ENCODE peak calls at places on chromosome 21, in four cellular contexts. One of them, this sample, is unnamed. For H3K27me3, the result is how much of the 10 kb centered on the place peaks cover.

GRCh38 chr21:37848721-37849490 is 67.4 kb downstream of the KCNJ6 start:
- DNase-seq in mammary epithelial cell: no peak
- DNase-seq in endothelial cell of umbilical vein: no peak
- DNase-seq in fibroblast of lung: no peak
- DNase-seq in this sample: no peak

GRCh38 chr21:42591170-42591869 is 62.1 kb upstream of the PDE9A start:
- DNase-seq in endothelial cell of umbilical vein: no peak
- DNase-seq in fibroblast of lung: no peak
- DNase-seq in mammary epithelial cell: no peak
- DNase-seq in this sample: no peak

GRCh38 chr21:36945496-36946138 is 20.9 kb downstream of the HLCS start:
- DNase-seq in fibroblast of lung: peak
- DNase-seq in mammary epithelial cell: no peak
- DNase-seq in endothelial cell of umbilical vein: no peak
- DNase-seq in this sample: no peak

GRCh38 chr21:27715131-27715530 is 748.2 kb upstream of the ADAMTS5 start:
- DNase-seq in fibroblast of lung: no peak
- DNase-seq in endothelial cell of umbilical vein: no peak
- DNase-seq in mammary epithelial cell: no peak
- DNase-seq in this sample: no peak

GRCh38 chr21:15775291-15775690 is 45.5 kb downstream of the USP25 start:
- DNase-seq in fibroblast of lung: no peak
- DNase-seq in endothelial cell of umbilical vein: no peak
- DNase-seq in mammary epithelial cell: no peak
- DNase-seq in this sample: no peak

GRCh38 chr21:37166733-37167132 is 93.7 kb downstream of the TTC3 start:
- DNase-seq in mammary epithelial cell: peak
- DNase-seq in fibroblast of lung: no peak
- DNase-seq in endothelial cell of umbilical vein: peak
- DNase-seq in this sample: peak

GRCh38 chr21:29674343-29674742 is 265.5 kb downstream of the GRIK1 start:
- DNase-seq in endothelial cell of umbilical vein: no peak
- DNase-seq in fibroblast of lung: no peak
- DNase-seq in mammary epithelial cell: no peak
- DNase-seq in this sample: no peak

GRCh38 chr21:27213328-27213727 is 246.4 kb upstream of the ADAMTS5 start:
- DNase-seq in mammary epithelial cell: no peak
- DNase-seq in fibroblast of lung: peak
- DNase-seq in endothelial cell of umbilical vein: no peak
- DNase-seq in this sample: no peak

GRCh38 chr21:33383056-33383888 is 19.9 kb upstream of the IFNGR2 start:
- DNase-seq in endothelial cell of umbilical vein: peak
- DNase-seq in fibroblast of lung: peak
- DNase-seq in mammary epithelial cell: peak
- DNase-seq in this sample: peak

GRCh38 chr21:15894596-15894995 is 164.8 kb downstream of the USP25 start:
- DNase-seq in mammary epithelial cell: no peak
- DNase-seq in fibroblast of lung: peak
- DNase-seq in endothelial cell of umbilical vein: peak
- DNase-seq in this sample: no peak

GRCh38 chr21:25384782-25385181 is 222.5 kb downstream of the MRPL39 start:
- DNase-seq in fibroblast of lung: no peak
- DNase-seq in endothelial cell of umbilical vein: no peak
- DNase-seq in mammary epithelial cell: no peak
- DNase-seq in this sample: no peak

GRCh38 chr21:14736162-14736561 is 190.0 kb upstream of the SAMSN1 start:
- DNase-seq in endothelial cell of umbilical vein: no peak
- DNase-seq in fibroblast of lung: no peak
- DNase-seq in mammary epithelial cell: no peak
- DNase-seq in this sample: no peak

GRCh38 chr21:42063578-42064521 is 7.3 kb upstream of the UMODL1 start:
- DNase-seq in fibroblast of lung: no peak
- DNase-seq in endothelial cell of umbilical vein: no peak
- DNase-seq in mammary epithelial cell: peak
- DNase-seq in this sample: no peak

GRCh38 chr21:37386151-37386550 is 19.6 kb downstream of the DYRK1A start:
- DNase-seq in fibroblast of lung: no peak
- DNase-seq in mammary epithelial cell: no peak
- DNase-seq in endothelial cell of umbilical vein: no peak
- DNase-seq in this sample: no peak

GRCh38 chr21:17295997-17296396 is 216.8 kb upstream of the CXADR start:
- DNase-seq in endothelial cell of umbilical vein: no peak
- DNase-seq in fibroblast of lung: no peak
- DNase-seq in mammary epithelial cell: no peak
- DNase-seq in this sample: no peak

GRCh38 chr21:41976611-41977010 is 22.8 kb upstream of the C2CD2 start:
- DNase-seq in endothelial cell of umbilical vein: no peak
- DNase-seq in fibroblast of lung: no peak
- DNase-seq in mammary epithelial cell: no peak
- DNase-seq in this sample: no peak

GRCh38 chr21:36065497-36066036 is 4.3 kb upstream of the CBR1 start:
- DNase-seq in fibroblast of lung: peak
- DNase-seq in endothelial cell of umbilical vein: peak
- DNase-seq in mammary epithelial cell: peak
- DNase-seq in this sample: peak

GRCh38 chr21:32949701-32950100 is 76.0 kb upstream of the OLIG2 start:
- DNase-seq in fibroblast of lung: no peak
- DNase-seq in mammary epithelial cell: no peak
- DNase-seq in endothelial cell of umbilical vein: no peak
- DNase-seq in this sample: no peak

GRCh38 chr21:36691539-36692124 is 7.3 kb upstream of the SIM2 start:
- DNase-seq in fibroblast of lung: no peak
- DNase-seq in endothelial cell of umbilical vein: no peak
- DNase-seq in mammary epithelial cell: no peak
- DNase-seq in this sample: no peak

GRCh38 chr21:23939369-23940065 is 1667.8 kb downstream of the MRPL39 start:
- DNase-seq in endothelial cell of umbilical vein: no peak
- DNase-seq in mammary epithelial cell: no peak
- DNase-seq in fibroblast of lung: no peak
- DNase-seq in this sample: no peak
- H3K27me3 ChIP-seq in endothelial cell of umbilical vein: under half
- H3K27me3 ChIP-seq in mammary epithelial cell: under half
- H3K27me3 ChIP-seq in fibroblast of lung: under half
- H3K27me3 ChIP-seq in this sample: under half

GRCh38 chr21:43911015-43911934 is 46.3 kb downstream of the AGPAT3 start:
- DNase-seq in mammary epithelial cell: peak
- DNase-seq in fibroblast of lung: peak
- DNase-seq in endothelial cell of umbilical vein: no peak
- DNase-seq in this sample: peak

GRCh38 chr21:43912910-43913309 is 47.9 kb downstream of the AGPAT3 start:
- DNase-seq in endothelial cell of umbilical vein: no peak
- DNase-seq in fibroblast of lung: no peak
- DNase-seq in mammary epithelial cell: no peak
- DNase-seq in this sample: no peak

GRCh38 chr21:43911935-43912487 is 47.0 kb downstream of the AGPAT3 start:
- DNase-seq in mammary epithelial cell: no peak
- DNase-seq in fibroblast of lung: no peak
- DNase-seq in endothelial cell of umbilical vein: no peak
- DNase-seq in this sample: no peak

GRCh38 chr21:43916076-43916475 is 51.1 kb downstream of the AGPAT3 start:
- DNase-seq in endothelial cell of umbilical vein: no peak
- DNase-seq in mammary epithelial cell: no peak
- DNase-seq in fibroblast of lung: no peak
- DNase-seq in this sample: no peak

GRCh38 chr21:43913928-43914327 is 48.9 kb downstream of the AGPAT3 start:
- DNase-seq in mammary epithelial cell: no peak
- DNase-seq in fibroblast of lung: peak
- DNase-seq in endothelial cell of umbilical vein: no peak
- DNase-seq in this sample: no peak
- H3K27ac ChIP-seq in mammary epithelial cell: no peak
- H3K27ac ChIP-seq in fibroblast of lung: no peak
- H3K27ac ChIP-seq in endothelial cell of umbilical vein: no peak
- H3K27ac ChIP-seq in this sample: no peak

DNA sequence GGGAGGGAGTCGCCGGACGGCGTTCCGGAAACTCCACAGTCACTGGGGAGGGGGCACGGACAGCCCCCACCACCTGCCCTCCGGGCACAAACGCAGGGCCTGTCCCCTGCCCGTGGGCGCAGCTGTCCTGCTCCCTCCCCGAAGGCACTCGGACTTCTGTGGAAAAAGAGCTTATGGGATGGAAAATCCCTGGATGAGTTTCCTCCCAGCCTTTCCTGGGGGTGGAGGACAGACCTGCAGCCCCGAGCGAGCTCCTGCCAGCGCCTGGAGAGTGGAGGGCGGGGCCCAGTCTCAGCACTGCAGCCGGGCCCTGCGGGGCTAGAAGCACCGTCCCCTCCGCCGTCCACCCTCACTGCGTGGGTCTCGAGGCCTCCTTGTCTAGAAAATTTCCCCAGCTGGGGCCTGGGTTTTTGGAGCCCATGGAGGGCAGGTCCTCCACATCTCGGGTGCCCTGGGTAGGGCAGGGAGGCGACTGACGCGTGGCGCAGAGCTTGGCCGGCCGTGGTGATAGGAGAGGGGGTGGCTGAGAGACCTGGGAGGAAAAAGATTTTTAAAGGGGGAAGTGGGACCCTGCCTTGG is 6.5 kb upstream of the COL6A1 start:
- DNase-seq in mammary epithelial cell: peak
- DNase-seq in fibroblast of lung: no peak
- DNase-seq in endothelial cell of umbilical vein: no peak
- DNase-seq in this sample: peak
- TF ChIP-seq EZH2 in mammary epithelial cell: no peak
- TF ChIP-seq EZH2 in fibroblast of lung: no peak
- TF ChIP-seq EZH2 in endothelial cell of umbilical vein: no peak
- TF ChIP-seq EZH2 in this sample: no peak

GRCh38 chr21:45355573-45355972 is 49.4 kb upstream of the COL18A1 start:
- DNase-seq in fibroblast of lung: no peak
- DNase-seq in endothelial cell of umbilical vein: no peak
- DNase-seq in mammary epithelial cell: no peak
- DNase-seq in this sample: no peak

GRCh38 chr21:45357436-45358260 is 47.3 kb upstream of the COL18A1 start:
- DNase-seq in fibroblast of lung: peak
- DNase-seq in endothelial cell of umbilical vein: no peak
- DNase-seq in mammary epithelial cell: no peak
- DNase-seq in this sample: peak

GRCh38 chr21:45358261-45358670 is 46.7 kb upstream of the COL18A1 start:
- DNase-seq in endothelial cell of umbilical vein: no peak
- DNase-seq in mammary epithelial cell: no peak
- DNase-seq in fibroblast of lung: no peak
- DNase-seq in this sample: no peak

GRCh38 chr21:45356251-45356650 is 48.7 kb upstream of the COL18A1 start:
- DNase-seq in endothelial cell of umbilical vein: no peak
- DNase-seq in mammary epithelial cell: no peak
- DNase-seq in fibroblast of lung: no peak
- DNase-seq in this sample: no peak

GRCh38 chr21:45356653-45357435 is 48.1 kb upstream of the COL18A1 start:
- DNase-seq in mammary epithelial cell: no peak
- DNase-seq in fibroblast of lung: no peak
- DNase-seq in endothelial cell of umbilical vein: peak
- DNase-seq in this sample: peak
- H3K27me3 ChIP-seq in mammary epithelial cell: under half
- H3K27me3 ChIP-seq in fibroblast of lung: under half
- H3K27me3 ChIP-seq in endothelial cell of umbilical vein: under half
- H3K27me3 ChIP-seq in this sample: under half

This sample was measured in hepatocyte.